ENCODE peak calls at places on chromosomes 4 and X, in four cellular contexts. L is GM12878, S is SK-N-SH, C is HepG2. F is an unnamed sample.

GRCh38 chr4:90715242-90715641 is 588.0 kb downstream of the CCSER1 start:
- DNase-seq in L (no peak), S (no peak), C (no peak), F (no peak)

GRCh38 chr4:8846864-8847263 is 24.8 kb downstream of the HMX1 start:
- DNase-seq in L (no peak), S (no peak), C (no peak), F (no peak)

GRCh38 chr4:80365928-80366327 is 30.4 kb downstream of the CFAP299 start:
- DNase-seq in L (peak), S (peak), C (peak), F (no peak)

GRCh38 chr4:139301821-139302611 is at the start of gene NDUFC1:
- DNase-seq in L (peak), S (peak), C (peak), F (no peak)

GRCh38 chrX:115533485-115533884 is 27.5 kb upstream of the PLS3 start:
- DNase-seq in L (no peak), S (no peak), C (no peak), F (no peak)

GRCh38 chr4:10169839-10170387 is 53.3 kb upstream of the WDR1 start:
- DNase-seq in L (no peak), S (no peak), C (no peak), F (no peak)

GRCh38 chr4:145423017-145423708 is 58.5 kb upstream of the SMAD1 start:
- DNase-seq in L (no peak), S (no peak), C (no peak), F (no peak)

GRCh38 chrX:40947276-40947675 is 138.0 kb upstream of the USP9X start:
- DNase-seq in L (no peak), S (no peak), C (no peak), F (no peak)

GRCh38 chrX:40462797-40463196 is 118.0 kb upstream of the ATP6AP2 start:
- DNase-seq in L (no peak), S (no peak), C (no peak), F (no peak)

GRCh38 chr4:76984788-76985211 is 35.2 kb downstream of the SEPTIN11 start:
- DNase-seq in L (no peak), S (peak), C (peak), F (no peak)

GRCh38 chr4:28774344-28774743 is 1913.7 kb downstream of the STIM2 start:
- DNase-seq in L (no peak), S (no peak), C (no peak), F (no peak)

GRCh38 chr4:127832585-127832984 is 48.1 kb upstream of the PLK4 start:
- DNase-seq in L (peak), S (no peak), C (no peak), F (no peak)

GRCh38 chrX:153582896-153583295 is 16.0 kb downstream of the CCNQ start:
- DNase-seq in L (peak), S (peak), C (peak), F (no peak)

GRCh38 chr4:16745009-16745408 is 153.4 kb downstream of the LDB2 start:
- DNase-seq in L (no peak), S (no peak), C (no peak), F (no peak)

GRCh38 chr4:94678896-94679295 is 78.9 kb upstream of the BMPR1B start:
- DNase-seq in L (no peak), S (no peak), C (no peak), F (no peak)

GRCh38 chrX:337331-337831 is 18.8 kb upstream of the GTPBP6 start:
- DNase-seq in L (no peak), S (no peak), C (no peak), F (no peak)

GRCh38 chrX:141220342-141221008 is 21.8 kb downstream of the SPANXC start:
- DNase-seq in L (no peak), S (no peak), C (no peak), F (no peak)

GRCh38 chr4:174005422-174005821 is 278.0 kb downstream of the FBXO8 start:
- DNase-seq in L (no peak), S (no peak), C (no peak), F (no peak)

GRCh38 chr4:86778169-86778568 is 71.0 kb downstream of the SLC10A6 start:
- DNase-seq in L (no peak), S (no peak), C (no peak), F (no peak)

GRCh38 chr4:182808673-182809416 is 108.3 kb downstream of the DCTD start:
- DNase-seq in L (peak), S (no peak), C (no peak), F (no peak)

GRCh38 chr4:142567620-142568451 is 278.3 kb downstream of the INPP4B start:
- DNase-seq in L (peak), S (no peak), C (no peak), F (no peak)

GRCh38 chr4:1240721-1241465 is 8.0 kb downstream of the CTBP1 start:
- DNase-seq in L (no peak), S (peak), C (no peak), F (no peak)

GRCh38 chr4:155675709-155676429 is 9.2 kb downstream of the GUCY1A1 start:
- DNase-seq in L (no peak), S (no peak), C (no peak), F (no peak)

GRCh38 chrX:150324919-150325318 is 38.2 kb upstream of the MAMLD1 start:
- DNase-seq in L (no peak), S (no peak), C (no peak), F (no peak)

GRCh38 chr4:123832173-123833026 is 435.8 kb downstream of the SPRY1 start:
- DNase-seq in L (no peak), S (no peak), C (no peak), F (no peak)

GRCh38 chrX:105190252-105190853 is 30.1 kb downstream of the TEX13A start:
- DNase-seq in L (no peak), S (peak), C (no peak), F (no peak)

GRCh38 chrX:105189093-105189492 is 31.4 kb downstream of the TEX13A start:
- DNase-seq in L (no peak), S (no peak), C (no peak), F (no peak)

GRCh38 chrX:105191878-105192277 is 28.6 kb downstream of the TEX13A start:
- DNase-seq in L (no peak), S (peak), C (no peak), F (peak)
- TF ChIP-seq TCF12 in L (no peak), S (no peak), C (no peak), F (no peak)

GRCh38 chr4:54784188-54784671 is 126.5 kb downstream of the KIT start:
- DNase-seq in L (no peak), S (no peak), C (no peak), F (no peak)

GRCh38 chr4:54781771-54782170 is 124.0 kb downstream of the KIT start:
- DNase-seq in L (no peak), S (no peak), C (no peak), F (no peak)

GRCh38 chr4:54783402-54784110 is 125.8 kb downstream of the KIT start:
- DNase-seq in L (no peak), S (no peak), C (peak), F (no peak)

GRCh38 chr4:54779797-54780196 is 122.0 kb downstream of the KIT start:
- DNase-seq in L (no peak), S (no peak), C (no peak), F (no peak)
- TF ChIP-seq TCF12 in L (no peak), S (no peak), C (no peak), F (no peak)

GRCh38 chr4:6324999-6325790 is 55.5 kb downstream of the WFS1 start:
- DNase-seq in L (no peak), S (no peak), C (no peak), F (no peak)
- TF ChIP-seq TCF12 in L (no peak), S (no peak), C (no peak), F (no peak)

DNA sequence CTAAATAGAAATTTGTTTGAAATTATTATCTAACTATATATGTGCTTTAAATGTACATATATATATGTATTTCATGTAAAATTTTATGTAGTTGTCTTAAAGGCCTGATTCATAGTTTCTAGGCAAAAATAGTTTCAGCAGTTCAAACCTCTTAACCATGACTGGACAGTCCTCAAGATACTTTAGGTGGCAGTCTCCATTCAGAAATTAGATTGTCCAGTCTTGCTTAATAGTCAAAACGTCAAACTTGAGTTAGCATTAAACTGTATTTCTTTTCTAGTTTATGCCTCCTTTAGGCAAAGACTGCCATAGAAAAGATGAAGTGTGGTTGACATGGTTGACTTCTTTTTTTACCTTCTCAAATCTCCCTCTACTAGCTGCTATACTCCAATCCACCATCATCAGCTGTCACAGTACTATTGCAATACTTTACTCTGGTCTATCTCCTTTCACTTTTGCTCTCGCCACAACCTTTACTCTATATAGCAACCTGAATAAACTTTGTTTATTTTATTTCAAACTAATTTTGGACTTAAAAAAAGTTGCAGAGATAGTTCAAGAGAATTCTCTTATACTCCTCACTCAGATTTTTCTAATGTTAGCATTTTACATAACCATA is 395.6 kb upstream of the DIPK2B start:
- DNase-seq in L (no peak), S (no peak), C (no peak), F (no peak)
- TF ChIP-seq TCF12 in L (no peak), S (no peak), C (no peak), F (no peak)

GRCh38 chr4:74217365-74217764 is 59.4 kb downstream of the MTHFD2L start:
- DNase-seq in L (no peak), S (no peak), C (no peak), F (no peak)
- TF ChIP-seq TCF12 in L (no peak), S (no peak), C (no peak), F (no peak)

GRCh38 chr4:100461796-100462195 is 56.0 kb downstream of the EMCN start:
- DNase-seq in L (no peak), S (no peak), C (no peak), F (no peak)

GRCh38 chr4:100462206-100462605 is 55.6 kb downstream of the EMCN start:
- DNase-seq in L (no peak), S (no peak), C (no peak), F (no peak)
- TF ChIP-seq TCF12 in L (no peak), S (peak), C (no peak), F (no peak)

GRCh38 chrX:132634521-132634920 is 145.7 kb upstream of the MBNL3 start:
- DNase-seq in L (no peak), S (no peak), C (no peak), F (no peak)

GRCh38 chrX:132636080-132636479 is 147.2 kb upstream of the MBNL3 start:
- DNase-seq in L (no peak), S (no peak), C (no peak), F (no peak)

GRCh38 chrX:132631579-132632232 is 142.9 kb upstream of the MBNL3 start:
- DNase-seq in L (no peak), S (peak), C (peak), F (no peak)
- TF ChIP-seq TCF12 in L (no peak), S (no peak), C (no peak), F (no peak)

GRCh38 chr4:43983610-43984009 is 465.0 kb downstream of the KCTD8 start:
- DNase-seq in L (no peak), S (no peak), C (no peak), F (no peak)
- TF ChIP-seq TCF12 in L (no peak), S (no peak), C (no peak), F (no peak)

DNA sequence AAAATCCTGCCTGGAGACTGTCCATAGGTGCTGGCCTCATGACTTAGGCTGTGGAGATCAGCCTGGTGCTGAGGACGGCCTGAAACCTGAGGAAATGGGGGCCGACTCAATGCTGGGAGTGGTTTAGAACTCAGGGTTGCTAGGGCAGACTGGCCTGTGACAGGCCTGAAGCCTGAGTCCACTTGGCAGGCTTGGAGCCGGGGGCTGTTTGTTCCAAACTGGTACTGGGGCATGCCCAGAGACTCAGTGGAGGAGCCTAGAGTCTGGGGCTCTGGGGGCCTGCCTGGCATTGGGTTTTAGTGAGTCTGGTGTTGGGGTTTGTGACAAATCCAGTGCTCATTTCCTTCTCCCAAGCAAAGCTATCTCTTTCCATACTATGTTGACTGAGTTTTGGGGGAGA is 489.7 kb upstream of the CNKSR2 start:
- DNase-seq in L (no peak), S (no peak), C (no peak), F (no peak)
- TF ChIP-seq TCF12 in L (no peak), S (no peak), C (no peak), F (no peak)